ENCODE peak calls at places on chromosome 9, in six cellular contexts. P is AG08396; O is GDM1; W is fibroblast of pulmonary artery; L is right cardiac atrium; H is activated naive CD8-positive, alpha-beta T cell treated with anti-CD3 and anti-CD28 coated beads for 36 hours. J is an unnamed sample.

GRCh38 chr9:136856078-136856474 is 3.9 kb downstream of the MAMDC4 start:
- DNase-seq in P (no peak), O (no peak), W (no peak), L (peak; percentile 50), H (no peak), J (no peak)

GRCh38 chr9:35489313-35490154 is at the start of gene RUSC2:
- DNase-seq in P (peak; percentile 84), O (peak; percentile 45), W (peak; percentile 94), L (peak; percentile 94), H (peak; percentile 72), J (peak; percentile 65)

GRCh38 chr9:100852088-100852487 is 176.4 kb upstream of the PLPPR1 start:
- DNase-seq in P (no peak), O (no peak), W (no peak), L (no peak), H (no peak), J (no peak)

GRCh38 chr9:113446323-113446740 is 17.2 kb upstream of the RGS3 start:
- DNase-seq in P (peak; percentile 67), O (no peak), W (peak; percentile 75), L (no peak), H (no peak), J (no peak)

GRCh38 chr9:76433851-76434250 is 25.1 kb upstream of the GCNT1 start:
- DNase-seq in P (no peak), O (no peak), W (peak; percentile 47), L (no peak), H (no peak), J (no peak)

GRCh38 chr9:8677725-8678124 is 878.1 kb upstream of the DMAC1 start:
- DNase-seq in P (no peak), O (no peak), W (no peak), L (peak; percentile 28), H (no peak), J (no peak)

GRCh38 chr9:79236466-79236865 is 335.3 kb upstream of the TLE4 start:
- DNase-seq in P (no peak), O (no peak), W (no peak), L (no peak), H (no peak), J (no peak)

GRCh38 chr9:116190997-116191396 is 37.4 kb downstream of the PAPPA start:
- DNase-seq in P (peak; percentile 61), O (no peak), W (peak; percentile 89), L (no peak), H (no peak), J (peak; percentile 59)

GRCh38 chr9:93682155-93682968 is 106.0 kb downstream of the PHF2 start:
- DNase-seq in P (peak; percentile 81), O (no peak), W (peak; percentile 58), L (peak; percentile 85), H (peak; percentile 50), J (no peak)

GRCh38 chr9:89328064-89328463 is 9.8 kb downstream of the SECISBP2 start:
- DNase-seq in P (no peak), O (no peak), W (no peak), L (no peak), H (no peak), J (no peak)

GRCh38 chr9:69174645-69175487 is 789 bp downstream of the TJP2 start:
- DNase-seq in P (peak; percentile 88), O (no peak), W (peak; percentile 96), L (no peak), H (peak; percentile 69), J (peak; percentile 94)

GRCh38 chr9:13354733-13355132 is 75.2 kb upstream of the MPDZ start:
- DNase-seq in P (peak; percentile 11), O (no peak), W (peak; percentile 35), L (no peak), H (no peak), J (no peak)

GRCh38 chr9:35619800-35620158 is 1.6 kb upstream of the CD72 start:
- DNase-seq in P (no peak), O (no peak), W (no peak), L (no peak), H (peak; percentile 61), J (no peak)

GRCh38 chr9:111851536-111851935 is 45.1 kb upstream of the UGCG start:
- DNase-seq in P (no peak), O (no peak), W (no peak), L (no peak), H (no peak), J (no peak)